ENCODE peak calls at places on chromosome 11, in nine cellular contexts. One of them, this sample, is unnamed.

GRCh38 chr11:65184146-65184545 is 2.4 kb downstream of the CAPN1 start:
- DNase-seq in posterior vena cava: no peak
- DNase-seq in midbrain: no peak
- DNase-seq in CD4-positive, CD25-positive, alpha-beta regulatory T cell: no peak
- DNase-seq in ureter: no peak
- DNase-seq in amniotic stem cell: no peak
- DNase-seq in breast epithelium: no peak
- DNase-seq in HEK293T: no peak
- DNase-seq in activated CD4-positive, alpha-beta T cell treated with anti-CD3 and anti-CD28 coated beads, Interleukin-2, amount 10 ng/mL, durations not matched to agents 7 days and 5 days: no peak
- DNase-seq in this sample: no peak

GRCh38 chr11:34627197-34627596 is 6.3 kb downstream of the EHF start:
- DNase-seq in activated CD4-positive, alpha-beta T cell treated with anti-CD3 and anti-CD28 coated beads, Interleukin-2, amount 10 ng/mL, durations not matched to agents 7 days and 5 days: no peak
- DNase-seq in HEK293T: no peak
- DNase-seq in ureter: no peak
- DNase-seq in posterior vena cava: no peak
- DNase-seq in midbrain: no peak
- DNase-seq in CD4-positive, CD25-positive, alpha-beta regulatory T cell: no peak
- DNase-seq in breast epithelium: no peak
- DNase-seq in amniotic stem cell: no peak
- DNase-seq in this sample: no peak

GRCh38 chr11:32052218-32052617 is 38.7 kb upstream of the RCN1 start:
- DNase-seq in posterior vena cava: no peak
- DNase-seq in activated CD4-positive, alpha-beta T cell treated with anti-CD3 and anti-CD28 coated beads, Interleukin-2, amount 10 ng/mL, durations not matched to agents 7 days and 5 days: peak
- DNase-seq in amniotic stem cell: peak
- DNase-seq in CD4-positive, CD25-positive, alpha-beta regulatory T cell: peak
- DNase-seq in ureter: peak
- DNase-seq in midbrain: peak
- DNase-seq in HEK293T: peak
- DNase-seq in breast epithelium: peak
- DNase-seq in this sample: peak

GRCh38 chr11:124674168-124674517 is 439 bp downstream of the SPA17 start:
- DNase-seq in midbrain: no peak
- DNase-seq in posterior vena cava: no peak
- DNase-seq in breast epithelium: no peak
- DNase-seq in amniotic stem cell: no peak
- DNase-seq in activated CD4-positive, alpha-beta T cell treated with anti-CD3 and anti-CD28 coated beads, Interleukin-2, amount 10 ng/mL, durations not matched to agents 7 days and 5 days: no peak
- DNase-seq in CD4-positive, CD25-positive, alpha-beta regulatory T cell: no peak
- DNase-seq in ureter: no peak
- DNase-seq in HEK293T: peak
- DNase-seq in this sample: no peak

GRCh38 chr11:1744137-1744878 is 6.1 kb downstream of the IFITM10 start:
- DNase-seq in ureter: peak
- DNase-seq in amniotic stem cell: no peak
- DNase-seq in activated CD4-positive, alpha-beta T cell treated with anti-CD3 and anti-CD28 coated beads, Interleukin-2, amount 10 ng/mL, durations not matched to agents 7 days and 5 days: no peak
- DNase-seq in breast epithelium: peak
- DNase-seq in midbrain: peak
- DNase-seq in HEK293T: no peak
- DNase-seq in CD4-positive, CD25-positive, alpha-beta regulatory T cell: no peak
- DNase-seq in posterior vena cava: peak
- DNase-seq in this sample: peak

GRCh38 chr11:69352181-69352580 is 58.2 kb downstream of the MYEOV start:
- DNase-seq in HEK293T: no peak
- DNase-seq in midbrain: no peak
- DNase-seq in activated CD4-positive, alpha-beta T cell treated with anti-CD3 and anti-CD28 coated beads, Interleukin-2, amount 10 ng/mL, durations not matched to agents 7 days and 5 days: no peak
- DNase-seq in CD4-positive, CD25-positive, alpha-beta regulatory T cell: no peak
- DNase-seq in breast epithelium: no peak
- DNase-seq in posterior vena cava: no peak
- DNase-seq in ureter: no peak
- DNase-seq in amniotic stem cell: no peak
- DNase-seq in this sample: peak

GRCh38 chr11:94134651-94135512 is 6.2 kb downstream of the PANX1 start:
- DNase-seq in HEK293T: no peak
- DNase-seq in amniotic stem cell: peak
- DNase-seq in midbrain: peak
- DNase-seq in posterior vena cava: peak
- DNase-seq in breast epithelium: no peak
- DNase-seq in activated CD4-positive, alpha-beta T cell treated with anti-CD3 and anti-CD28 coated beads, Interleukin-2, amount 10 ng/mL, durations not matched to agents 7 days and 5 days: no peak
- DNase-seq in CD4-positive, CD25-positive, alpha-beta regulatory T cell: no peak
- DNase-seq in ureter: peak
- DNase-seq in this sample: peak

GRCh38 chr11:116073854-116074837 is 569.9 kb upstream of the CADM1 start:
- DNase-seq in CD4-positive, CD25-positive, alpha-beta regulatory T cell: no peak
- DNase-seq in midbrain: no peak
- DNase-seq in ureter: no peak
- DNase-seq in activated CD4-positive, alpha-beta T cell treated with anti-CD3 and anti-CD28 coated beads, Interleukin-2, amount 10 ng/mL, durations not matched to agents 7 days and 5 days: no peak
- DNase-seq in posterior vena cava: no peak
- DNase-seq in HEK293T: no peak
- DNase-seq in amniotic stem cell: no peak
- DNase-seq in breast epithelium: no peak
- DNase-seq in this sample: no peak

GRCh38 chr11:44774131-44774530 is 47.4 kb downstream of the TSPAN18 start:
- DNase-seq in CD4-positive, CD25-positive, alpha-beta regulatory T cell: no peak
- DNase-seq in activated CD4-positive, alpha-beta T cell treated with anti-CD3 and anti-CD28 coated beads, Interleukin-2, amount 10 ng/mL, durations not matched to agents 7 days and 5 days: no peak
- DNase-seq in HEK293T: no peak
- DNase-seq in midbrain: no peak
- DNase-seq in posterior vena cava: peak
- DNase-seq in breast epithelium: no peak
- DNase-seq in amniotic stem cell: no peak
- DNase-seq in ureter: no peak
- DNase-seq in this sample: no peak

GRCh38 chr11:73270089-73270854 is 1.9 kb upstream of the P2RY6 start:
- DNase-seq in amniotic stem cell: no peak
- DNase-seq in HEK293T: no peak
- DNase-seq in midbrain: no peak
- DNase-seq in ureter: peak
- DNase-seq in posterior vena cava: peak
- DNase-seq in breast epithelium: no peak
- DNase-seq in activated CD4-positive, alpha-beta T cell treated with anti-CD3 and anti-CD28 coated beads, Interleukin-2, amount 10 ng/mL, durations not matched to agents 7 days and 5 days: no peak
- DNase-seq in CD4-positive, CD25-positive, alpha-beta regulatory T cell: no peak
- DNase-seq in this sample: peak

GRCh38 chr11:70547821-70548670 is 149.7 kb downstream of the CTTN start:
- DNase-seq in midbrain: no peak
- DNase-seq in amniotic stem cell: no peak
- DNase-seq in breast epithelium: no peak
- DNase-seq in posterior vena cava: peak
- DNase-seq in CD4-positive, CD25-positive, alpha-beta regulatory T cell: no peak
- DNase-seq in activated CD4-positive, alpha-beta T cell treated with anti-CD3 and anti-CD28 coated beads, Interleukin-2, amount 10 ng/mL, durations not matched to agents 7 days and 5 days: no peak
- DNase-seq in HEK293T: no peak
- DNase-seq in ureter: peak
- DNase-seq in this sample: no peak

GRCh38 chr11:45805305-45806071 is 539 bp downstream of the SLC35C1 start:
- DNase-seq in amniotic stem cell: peak
- DNase-seq in midbrain: no peak
- DNase-seq in activated CD4-positive, alpha-beta T cell treated with anti-CD3 and anti-CD28 coated beads, Interleukin-2, amount 10 ng/mL, durations not matched to agents 7 days and 5 days: peak
- DNase-seq in CD4-positive, CD25-positive, alpha-beta regulatory T cell: peak
- DNase-seq in breast epithelium: no peak
- DNase-seq in HEK293T: peak
- DNase-seq in ureter: peak
- DNase-seq in posterior vena cava: peak
- DNase-seq in this sample: no peak

GRCh38 chr11:64632654-64633053 is 41.6 kb downstream of the SLC22A12 start:
- DNase-seq in amniotic stem cell: no peak
- DNase-seq in breast epithelium: no peak
- DNase-seq in ureter: no peak
- DNase-seq in posterior vena cava: no peak
- DNase-seq in CD4-positive, CD25-positive, alpha-beta regulatory T cell: no peak
- DNase-seq in midbrain: no peak
- DNase-seq in activated CD4-positive, alpha-beta T cell treated with anti-CD3 and anti-CD28 coated beads, Interleukin-2, amount 10 ng/mL, durations not matched to agents 7 days and 5 days: no peak
- DNase-seq in HEK293T: no peak
- DNase-seq in this sample: no peak

GRCh38 chr11:77449060-77449521 is 24.8 kb downstream of the PAK1 start:
- DNase-seq in ureter: no peak
- DNase-seq in activated CD4-positive, alpha-beta T cell treated with anti-CD3 and anti-CD28 coated beads, Interleukin-2, amount 10 ng/mL, durations not matched to agents 7 days and 5 days: peak
- DNase-seq in midbrain: no peak
- DNase-seq in posterior vena cava: no peak
- DNase-seq in HEK293T: no peak
- DNase-seq in CD4-positive, CD25-positive, alpha-beta regulatory T cell: peak
- DNase-seq in breast epithelium: no peak
- DNase-seq in amniotic stem cell: no peak
- DNase-seq in this sample: no peak

GRCh38 chr11:130691581-130691980 is 224.7 kb downstream of the SNX19 start:
- DNase-seq in amniotic stem cell: no peak
- DNase-seq in HEK293T: no peak
- DNase-seq in ureter: no peak
- DNase-seq in posterior vena cava: no peak
- DNase-seq in activated CD4-positive, alpha-beta T cell treated with anti-CD3 and anti-CD28 coated beads, Interleukin-2, amount 10 ng/mL, durations not matched to agents 7 days and 5 days: no peak
- DNase-seq in midbrain: no peak
- DNase-seq in breast epithelium: no peak
- DNase-seq in CD4-positive, CD25-positive, alpha-beta regulatory T cell: no peak
- DNase-seq in this sample: no peak

GRCh38 chr11:108551653-108552462 is 41.7 kb downstream of the EXPH5 start:
- DNase-seq in midbrain: no peak
- DNase-seq in CD4-positive, CD25-positive, alpha-beta regulatory T cell: no peak
- DNase-seq in posterior vena cava: no peak
- DNase-seq in amniotic stem cell: peak
- DNase-seq in HEK293T: peak
- DNase-seq in activated CD4-positive, alpha-beta T cell treated with anti-CD3 and anti-CD28 coated beads, Interleukin-2, amount 10 ng/mL, durations not matched to agents 7 days and 5 days: no peak
- DNase-seq in ureter: no peak
- DNase-seq in breast epithelium: no peak
- DNase-seq in this sample: no peak

GRCh38 chr11:68469122-68469521 is 8.6 kb downstream of the PPP6R3 start:
- DNase-seq in amniotic stem cell: no peak
- DNase-seq in breast epithelium: no peak
- DNase-seq in CD4-positive, CD25-positive, alpha-beta regulatory T cell: no peak
- DNase-seq in activated CD4-positive, alpha-beta T cell treated with anti-CD3 and anti-CD28 coated beads, Interleukin-2, amount 10 ng/mL, durations not matched to agents 7 days and 5 days: no peak
- DNase-seq in HEK293T: no peak
- DNase-seq in ureter: no peak
- DNase-seq in posterior vena cava: no peak
- DNase-seq in midbrain: no peak
- DNase-seq in this sample: no peak

GRCh38 chr11:58524232-58525036 is 16.5 kb upstream of the OR5B21 start:
- DNase-seq in amniotic stem cell: peak
- DNase-seq in posterior vena cava: peak
- DNase-seq in activated CD4-positive, alpha-beta T cell treated with anti-CD3 and anti-CD28 coated beads, Interleukin-2, amount 10 ng/mL, durations not matched to agents 7 days and 5 days: peak
- DNase-seq in ureter: peak
- DNase-seq in HEK293T: peak
- DNase-seq in midbrain: peak
- DNase-seq in breast epithelium: peak
- DNase-seq in CD4-positive, CD25-positive, alpha-beta regulatory T cell: peak
- DNase-seq in this sample: no peak

GRCh38 chr11:45149483-45150056 is 3.1 kb downstream of the PRDM11 start:
- DNase-seq in activated CD4-positive, alpha-beta T cell treated with anti-CD3 and anti-CD28 coated beads, Interleukin-2, amount 10 ng/mL, durations not matched to agents 7 days and 5 days: no peak
- DNase-seq in posterior vena cava: no peak
- DNase-seq in amniotic stem cell: no peak
- DNase-seq in ureter: no peak
- DNase-seq in midbrain: no peak
- DNase-seq in HEK293T: no peak
- DNase-seq in CD4-positive, CD25-positive, alpha-beta regulatory T cell: no peak
- DNase-seq in breast epithelium: peak
- DNase-seq in this sample: no peak

GRCh38 chr11:60872124-60872951 is 5.0 kb downstream of the ZP1 start:
- DNase-seq in HEK293T: no peak
- DNase-seq in breast epithelium: no peak
- DNase-seq in ureter: no peak
- DNase-seq in CD4-positive, CD25-positive, alpha-beta regulatory T cell: no peak
- DNase-seq in activated CD4-positive, alpha-beta T cell treated with anti-CD3 and anti-CD28 coated beads, Interleukin-2, amount 10 ng/mL, durations not matched to agents 7 days and 5 days: no peak
- DNase-seq in amniotic stem cell: no peak
- DNase-seq in posterior vena cava: peak
- DNase-seq in midbrain: no peak
- DNase-seq in this sample: peak

GRCh38 chr11:74288161-74288560 is 23.3 kb downstream of the P4HA3 start:
- DNase-seq in breast epithelium: no peak
- DNase-seq in ureter: no peak
- DNase-seq in activated CD4-positive, alpha-beta T cell treated with anti-CD3 and anti-CD28 coated beads, Interleukin-2, amount 10 ng/mL, durations not matched to agents 7 days and 5 days: no peak
- DNase-seq in CD4-positive, CD25-positive, alpha-beta regulatory T cell: no peak
- DNase-seq in amniotic stem cell: peak
- DNase-seq in posterior vena cava: no peak
- DNase-seq in midbrain: no peak
- DNase-seq in HEK293T: no peak
- DNase-seq in this sample: peak

GRCh38 chr11:37107415-37107814 is 509.4 kb upstream of the RAG2 start:
- DNase-seq in midbrain: no peak
- DNase-seq in amniotic stem cell: no peak
- DNase-seq in CD4-positive, CD25-positive, alpha-beta regulatory T cell: no peak
- DNase-seq in HEK293T: no peak
- DNase-seq in ureter: no peak
- DNase-seq in posterior vena cava: no peak
- DNase-seq in breast epithelium: no peak
- DNase-seq in activated CD4-positive, alpha-beta T cell treated with anti-CD3 and anti-CD28 coated beads, Interleukin-2, amount 10 ng/mL, durations not matched to agents 7 days and 5 days: no peak
- DNase-seq in this sample: no peak

GRCh38 chr11:101176381-101176780 is 46.8 kb upstream of the PGR start:
- DNase-seq in breast epithelium: no peak
- DNase-seq in posterior vena cava: no peak
- DNase-seq in amniotic stem cell: no peak
- DNase-seq in activated CD4-positive, alpha-beta T cell treated with anti-CD3 and anti-CD28 coated beads, Interleukin-2, amount 10 ng/mL, durations not matched to agents 7 days and 5 days: no peak
- DNase-seq in HEK293T: no peak
- DNase-seq in ureter: no peak
- DNase-seq in CD4-positive, CD25-positive, alpha-beta regulatory T cell: no peak
- DNase-seq in midbrain: no peak
- DNase-seq in this sample: no peak

GRCh38 chr11:76325149-76325548 is 55.8 kb downstream of the THAP12 start:
- DNase-seq in HEK293T: no peak
- DNase-seq in activated CD4-positive, alpha-beta T cell treated with anti-CD3 and anti-CD28 coated beads, Interleukin-2, amount 10 ng/mL, durations not matched to agents 7 days and 5 days: no peak
- DNase-seq in midbrain: no peak
- DNase-seq in amniotic stem cell: no peak
- DNase-seq in posterior vena cava: no peak
- DNase-seq in CD4-positive, CD25-positive, alpha-beta regulatory T cell: no peak
- DNase-seq in breast epithelium: no peak
- DNase-seq in ureter: no peak
- DNase-seq in this sample: no peak

GRCh38 chr11:108620958-108621772 is 27.6 kb upstream of the EXPH5 start:
- DNase-seq in amniotic stem cell: no peak
- DNase-seq in ureter: no peak
- DNase-seq in CD4-positive, CD25-positive, alpha-beta regulatory T cell: no peak
- DNase-seq in breast epithelium: no peak
- DNase-seq in activated CD4-positive, alpha-beta T cell treated with anti-CD3 and anti-CD28 coated beads, Interleukin-2, amount 10 ng/mL, durations not matched to agents 7 days and 5 days: no peak
- DNase-seq in midbrain: no peak
- DNase-seq in HEK293T: no peak
- DNase-seq in posterior vena cava: no peak
- DNase-seq in this sample: no peak

GRCh38 chr11:119065369-119065768 is 2.2 kb upstream of the VPS11 start:
- DNase-seq in HEK293T: peak
- DNase-seq in activated CD4-positive, alpha-beta T cell treated with anti-CD3 and anti-CD28 coated beads, Interleukin-2, amount 10 ng/mL, durations not matched to agents 7 days and 5 days: peak
- DNase-seq in amniotic stem cell: no peak
- DNase-seq in midbrain: no peak
- DNase-seq in breast epithelium: no peak
- DNase-seq in posterior vena cava: no peak
- DNase-seq in CD4-positive, CD25-positive, alpha-beta regulatory T cell: peak
- DNase-seq in ureter: no peak
- DNase-seq in this sample: no peak

GRCh38 chr11:1446623-1447022 is 40.0 kb downstream of the MOB2 start:
- DNase-seq in HEK293T: no peak
- DNase-seq in posterior vena cava: no peak
- DNase-seq in midbrain: no peak
- DNase-seq in breast epithelium: no peak
- DNase-seq in ureter: no peak
- DNase-seq in CD4-positive, CD25-positive, alpha-beta regulatory T cell: no peak
- DNase-seq in activated CD4-positive, alpha-beta T cell treated with anti-CD3 and anti-CD28 coated beads, Interleukin-2, amount 10 ng/mL, durations not matched to agents 7 days and 5 days: no peak
- DNase-seq in amniotic stem cell: no peak
- DNase-seq in this sample: no peak

GRCh38 chr11:13928566-13929251 is 33.8 kb upstream of the SPON1 start:
- DNase-seq in midbrain: no peak
- DNase-seq in HEK293T: peak
- DNase-seq in activated CD4-positive, alpha-beta T cell treated with anti-CD3 and anti-CD28 coated beads, Interleukin-2, amount 10 ng/mL, durations not matched to agents 7 days and 5 days: no peak
- DNase-seq in posterior vena cava: no peak
- DNase-seq in CD4-positive, CD25-positive, alpha-beta regulatory T cell: no peak
- DNase-seq in ureter: no peak
- DNase-seq in breast epithelium: no peak
- DNase-seq in amniotic stem cell: no peak
- DNase-seq in this sample: no peak

This sample was measured in ascending aorta.